ENCODE peak calls at places on chromosome 15, in four cellular contexts. U is HCT116, S is HepG2, W is K562. Y is an unnamed sample.

GRCh38 chr15:101054991-101055390 is 135.8 kb downstream of the LRRK1 start:
- DNase-seq in W (no peak), S (no peak), U (no peak), Y (no peak)

GRCh38 chr15:79339588-79340314 is 28.8 kb downstream of the TMED3 start:
- DNase-seq in U (peak), S (peak), W (peak), Y (peak)

GRCh38 chr15:52290329-52290728 is 5.3 kb downstream of the MYO5C start:
- DNase-seq in U (no peak), S (no peak), W (no peak), Y (no peak)

GRCh38 chr15:92770641-92771040 is 115.1 kb upstream of the FAM174B start:
- DNase-seq in W (no peak), S (no peak), U (no peak), Y (no peak)

GRCh38 chr15:98650871-98651481 is 2.6 kb downstream of the IGF1R start:
- DNase-seq in U (no peak), S (no peak), W (no peak), Y (no peak)

GRCh38 chr15:59522988-59523461 is 85.0 kb downstream of the FAM81A start:
- DNase-seq in S (no peak), U (no peak), W (no peak), Y (no peak)

GRCh38 chr15:69574506-69574905 is 121.9 kb downstream of the RPLP1 start:
- DNase-seq in W (no peak), U (no peak), S (no peak), Y (no peak)

GRCh38 chr15:22930782-22931484 is 49.2 kb downstream of the CYFIP1 start:
- DNase-seq in S (no peak), U (no peak), W (no peak), Y (no peak)

GRCh38 chr15:101288905-101289513 is 6.0 kb downstream of the SNRPA1 start:
- DNase-seq in U (peak), S (peak), W (peak), Y (no peak)

GRCh38 chr15:49145651-49146609 is 9.5 kb downstream of the COPS2 start:
- DNase-seq in U (peak), S (peak), W (peak), Y (peak)

GRCh38 chr15:68244235-68244634 is 14.7 kb upstream of the CLN6 start:
- DNase-seq in W (no peak), S (no peak), U (no peak), Y (no peak)

GRCh38 chr15:99438691-99439523 is 126.9 kb upstream of the MEF2A start:
- DNase-seq in S (no peak), U (no peak), W (no peak), Y (no peak)

GRCh38 chr15:67013696-67014095 is 51.7 kb upstream of the SMAD3 start:
- DNase-seq in W (no peak), U (no peak), S (no peak), Y (no peak)

GRCh38 chr15:42491540-42492225 is 742 bp upstream of the ZNF106 start:
- DNase-seq in S (peak), U (no peak), W (peak), Y (no peak)

GRCh38 chr15:42498212-42499038 is 3.0 kb downstream of the SNAP23 start:
- DNase-seq in S (no peak), W (no peak), U (no peak), Y (no peak)

GRCh38 chr15:42495361-42496212 is at the start of gene SNAP23:
- DNase-seq in U (peak), S (peak), W (peak), Y (peak)

GRCh38 chr15:42493694-42494093 is 1.7 kb upstream of the SNAP23 start:
- DNase-seq in U (no peak), W (no peak), S (no peak), Y (no peak)

DNA sequence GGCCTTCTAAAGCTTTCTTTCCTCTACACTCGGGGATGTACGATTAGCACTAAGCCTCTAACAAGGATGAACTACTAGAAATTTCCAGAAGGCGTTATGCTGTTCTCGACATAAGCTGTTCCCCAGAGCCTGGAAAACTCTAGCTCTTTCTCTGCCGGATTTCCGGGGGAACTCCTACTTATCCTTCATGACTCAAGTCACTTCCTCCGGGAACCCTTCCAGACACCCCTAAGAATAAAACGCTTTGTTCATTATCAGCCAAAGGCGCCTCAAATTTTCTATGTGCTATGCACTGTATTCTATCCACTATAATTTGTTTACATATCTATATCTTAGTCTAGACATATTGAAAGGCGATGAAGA is 455 bp upstream of the SNAP23 start:
- DNase-seq in U (no peak), S (peak), W (peak), Y (no peak)
- TF ChIP-seq TCF7L2 in U (no peak), S (no peak), W (no peak), Y (no peak)

DNA sequence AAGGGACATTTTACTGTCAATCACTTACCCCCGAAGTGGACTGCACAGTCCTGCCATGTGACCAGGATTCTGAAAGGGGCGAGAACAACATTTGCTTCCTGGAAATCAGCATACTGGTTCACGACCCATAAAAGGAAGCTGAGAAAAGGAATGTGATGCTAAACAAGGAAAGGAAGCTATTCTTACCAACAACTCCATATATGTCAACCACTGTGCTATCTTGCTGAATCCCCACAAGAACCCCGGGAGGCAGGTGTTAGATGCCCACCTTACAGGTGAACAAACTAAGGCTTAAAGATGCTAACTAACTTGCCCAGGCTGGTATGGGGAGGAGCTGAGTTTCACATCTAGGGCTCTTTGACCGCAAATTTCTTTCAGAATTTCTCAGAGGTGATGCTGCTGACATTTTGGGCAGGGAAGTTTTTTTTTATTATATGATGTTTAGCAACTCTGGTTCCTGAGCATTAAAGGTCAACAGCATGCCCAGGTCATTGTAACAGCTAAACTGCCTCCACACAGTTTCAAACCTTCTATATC is 16.4 kb upstream of the REC114 start:
- DNase-seq in U (no peak), S (no peak), W (no peak), Y (no peak)
- TF ChIP-seq TCF7L2 in U (no peak), S (no peak), W (no peak), Y (no peak)

DNA sequence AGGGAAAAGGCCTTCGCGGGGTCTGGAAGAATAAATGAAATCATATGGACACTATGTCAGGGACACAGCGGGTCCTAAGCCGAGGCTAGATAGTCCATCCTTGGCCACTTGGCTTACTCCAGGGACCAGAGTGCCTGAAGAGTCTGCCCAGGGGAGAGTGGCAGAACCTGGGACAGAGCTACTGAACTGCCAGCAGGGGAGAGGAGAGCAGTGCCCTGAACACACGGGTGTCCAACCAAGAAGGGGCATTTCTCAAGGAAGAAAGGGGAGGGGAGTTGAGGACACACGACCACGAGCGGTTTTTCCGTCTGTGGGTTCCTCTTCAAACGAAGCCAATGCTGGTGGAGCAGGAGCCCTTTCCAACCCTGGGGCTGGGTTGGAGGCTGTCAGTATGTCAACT is 1.0 kb downstream of the ACAN start:
- DNase-seq in U (no peak), W (no peak), S (no peak), Y (no peak)
- TF ChIP-seq TCF7L2 in U (no peak), W (no peak), S (no peak), Y (no peak)

GRCh38 chr15:77024273-77025065 is 29.5 kb downstream of the PSTPIP1 start:
- DNase-seq in U (no peak), S (peak), W (peak), Y (peak)
- TF ChIP-seq TCF7L2 in U (no peak), S (no peak), W (no peak), Y (no peak)

GRCh38 chr15:62164500-62165028 is 521 bp downstream of the C2CD4B start:
- DNase-seq in S (no peak), U (no peak), W (no peak), Y (no peak)
- TF ChIP-seq TCF7L2 in S (no peak), U (no peak), W (no peak), Y (no peak)

GRCh38 chr15:53446376-53446775 is 313.1 kb downstream of the WDR72 start:
- DNase-seq in S (no peak), W (no peak), U (no peak), Y (no peak)
- TF ChIP-seq TCF7L2 in S (no peak), W (no peak), U (no peak), Y (no peak)

GRCh38 chr15:81038975-81039607 is 38.4 kb downstream of the TLNRD1 start:
- DNase-seq in S (peak), U (no peak), W (no peak), Y (no peak)
- TF ChIP-seq TCF7L2 in S (no peak), U (no peak), W (no peak), Y (no peak)

GRCh38 chr15:21270474-21270873 is 169.8 kb downstream of the POTEB3 start:
- DNase-seq in S (no peak), U (no peak), W (no peak), Y (no peak)
- TF ChIP-seq TCF7L2 in S (no peak), U (no peak), W (no peak), Y (no peak)